ENCODE peak calls at places on chromosome 1, in seven cellular contexts. One of them, this sample, is unnamed.

GRCh38 chr1:102550729-102551384 is 554.1 kb upstream of the OLFM3 start:
- DNase-seq in trophoblast cell: peak
- DNase-seq in cerebellum: no peak
- DNase-seq in Peyer's patch: no peak
- DNase-seq in posterior cingulate gyrus: no peak
- DNase-seq in putamen: no peak
- DNase-seq in right lobe of liver: peak
- DNase-seq in this sample: no peak

GRCh38 chr1:174398246-174398645 is 49.5 kb upstream of the GPR52 start:
- DNase-seq in trophoblast cell: no peak
- DNase-seq in cerebellum: no peak
- DNase-seq in Peyer's patch: no peak
- DNase-seq in posterior cingulate gyrus: no peak
- DNase-seq in putamen: no peak
- DNase-seq in right lobe of liver: no peak
- DNase-seq in this sample: no peak

GRCh38 chr1:167440776-167441175 is 77.6 kb downstream of the CD247 start:
- DNase-seq in trophoblast cell: no peak
- DNase-seq in cerebellum: no peak
- DNase-seq in Peyer's patch: no peak
- DNase-seq in posterior cingulate gyrus: no peak
- DNase-seq in putamen: no peak
- DNase-seq in right lobe of liver: no peak
- DNase-seq in this sample: no peak

GRCh38 chr1:247411583-247412295 is 4.2 kb upstream of the NLRP3 start:
- DNase-seq in trophoblast cell: no peak
- DNase-seq in cerebellum: no peak
- DNase-seq in Peyer's patch: no peak
- DNase-seq in posterior cingulate gyrus: no peak
- DNase-seq in putamen: no peak
- DNase-seq in right lobe of liver: no peak
- DNase-seq in this sample: no peak

GRCh38 chr1:219337588-219337987 is 163.9 kb downstream of the LYPLAL1 start:
- DNase-seq in trophoblast cell: no peak
- DNase-seq in cerebellum: no peak
- DNase-seq in Peyer's patch: no peak
- DNase-seq in posterior cingulate gyrus: no peak
- DNase-seq in putamen: no peak
- DNase-seq in right lobe of liver: no peak
- DNase-seq in this sample: no peak

GRCh38 chr1:12143631-12144155 is 23.1 kb upstream of the TNFRSF1B start:
- DNase-seq in trophoblast cell: peak
- DNase-seq in cerebellum: no peak
- DNase-seq in Peyer's patch: peak
- DNase-seq in posterior cingulate gyrus: peak
- DNase-seq in putamen: peak
- DNase-seq in right lobe of liver: peak
- DNase-seq in this sample: peak

GRCh38 chr1:31939484-31940329 is 1.5 kb upstream of the PTP4A2 start:
- DNase-seq in trophoblast cell: peak
- DNase-seq in cerebellum: no peak
- DNase-seq in Peyer's patch: peak
- DNase-seq in posterior cingulate gyrus: no peak
- DNase-seq in putamen: no peak
- DNase-seq in right lobe of liver: peak
- DNase-seq in this sample: peak

GRCh38 chr1:246624091-246624490 is 57.8 kb downstream of the CNST start:
- DNase-seq in trophoblast cell: no peak
- DNase-seq in cerebellum: no peak
- DNase-seq in Peyer's patch: no peak
- DNase-seq in posterior cingulate gyrus: no peak
- DNase-seq in putamen: no peak
- DNase-seq in right lobe of liver: no peak
- DNase-seq in this sample: no peak

GRCh38 chr1:19885821-19886220 is 3.6 kb downstream of the OTUD3 start:
- DNase-seq in trophoblast cell: no peak
- DNase-seq in cerebellum: no peak
- DNase-seq in Peyer's patch: no peak
- DNase-seq in posterior cingulate gyrus: no peak
- DNase-seq in putamen: no peak
- DNase-seq in right lobe of liver: no peak
- DNase-seq in this sample: peak

GRCh38 chr1:6505367-6506209 is 14.1 kb upstream of the PLEKHG5 start:
- DNase-seq in trophoblast cell: no peak
- DNase-seq in cerebellum: no peak
- DNase-seq in Peyer's patch: no peak
- DNase-seq in posterior cingulate gyrus: no peak
- DNase-seq in putamen: no peak
- DNase-seq in right lobe of liver: no peak
- DNase-seq in this sample: no peak

This sample was measured in NCI-H226.